ENCODE peak calls at places on chromosomes 11 and 22, in eight cellular contexts. One of them, this sample, is unnamed.

GRCh38 chr11:65424200-65425104 is 1.9 kb downstream of the NEAT1 start:
- DNase-seq in psoas muscle: peak; percentile 76
- DNase-seq in SK-N-DZ: peak; percentile 22
- DNase-seq in amniotic stem cell: no peak
- DNase-seq in fibroblast of the conjunctiva: no peak
- DNase-seq in AG10803: peak; percentile 70
- DNase-seq in SW 1271: no peak
- DNase-seq in A172: peak; percentile 63
- DNase-seq in this sample: no peak

GRCh38 chr11:76459299-76459698 is 14.5 kb downstream of the EMSY start:
- DNase-seq in A172: no peak
- DNase-seq in SW 1271: no peak
- DNase-seq in amniotic stem cell: no peak
- DNase-seq in AG10803: no peak
- DNase-seq in psoas muscle: no peak
- DNase-seq in fibroblast of the conjunctiva: no peak
- DNase-seq in SK-N-DZ: no peak
- DNase-seq in this sample: peak; percentile 10

GRCh38 chr11:78290293-78291176 is 101.8 kb downstream of the USP35 start:
- DNase-seq in psoas muscle: no peak
- DNase-seq in fibroblast of the conjunctiva: peak; percentile 80
- DNase-seq in A172: peak; percentile 8
- DNase-seq in SW 1271: no peak
- DNase-seq in SK-N-DZ: no peak
- DNase-seq in AG10803: peak; percentile 85
- DNase-seq in amniotic stem cell: no peak
- DNase-seq in this sample: peak; percentile 48

GRCh38 chr11:130369713-130370112 is 55.0 kb upstream of the ZBTB44 start:
- DNase-seq in AG10803: no peak
- DNase-seq in amniotic stem cell: no peak
- DNase-seq in psoas muscle: no peak
- DNase-seq in SW 1271: no peak
- DNase-seq in SK-N-DZ: no peak
- DNase-seq in fibroblast of the conjunctiva: no peak
- DNase-seq in A172: no peak
- DNase-seq in this sample: no peak

GRCh38 chr22:48488611-48489456 is 1338.8 kb downstream of the BRD1 start:
- DNase-seq in SK-N-DZ: no peak
- DNase-seq in AG10803: no peak
- DNase-seq in fibroblast of the conjunctiva: no peak
- DNase-seq in SW 1271: no peak
- DNase-seq in amniotic stem cell: no peak
- DNase-seq in A172: no peak
- DNase-seq in psoas muscle: no peak
- DNase-seq in this sample: peak; percentile 84

GRCh38 chr22:49962751-49963646 is 2.4 kb downstream of the PIM3 start:
- DNase-seq in SK-N-DZ: no peak
- DNase-seq in fibroblast of the conjunctiva: no peak
- DNase-seq in SW 1271: no peak
- DNase-seq in A172: no peak
- DNase-seq in amniotic stem cell: no peak
- DNase-seq in AG10803: no peak
- DNase-seq in psoas muscle: peak; percentile 74
- DNase-seq in this sample: no peak

GRCh38 chr22:49205401-49205800 is 622.3 kb downstream of the BRD1 start:
- DNase-seq in fibroblast of the conjunctiva: no peak
- DNase-seq in A172: no peak
- DNase-seq in psoas muscle: no peak
- DNase-seq in SW 1271: no peak
- DNase-seq in AG10803: no peak
- DNase-seq in amniotic stem cell: no peak
- DNase-seq in SK-N-DZ: no peak
- DNase-seq in this sample: no peak

GRCh38 chr22:36873614-36874308 is 13.0 kb downstream of the NCF4 start:
- DNase-seq in SW 1271: no peak
- DNase-seq in fibroblast of the conjunctiva: no peak
- DNase-seq in AG10803: peak; percentile 78
- DNase-seq in psoas muscle: no peak
- DNase-seq in SK-N-DZ: no peak
- DNase-seq in amniotic stem cell: peak; percentile 16
- DNase-seq in A172: peak; percentile 27
- DNase-seq in this sample: peak; percentile 85

GRCh38 chr11:31509017-31509411 is 408 bp downstream of the IMMP1L start:
- DNase-seq in SK-N-DZ: no peak
- DNase-seq in psoas muscle: no peak
- DNase-seq in SW 1271: no peak
- DNase-seq in fibroblast of the conjunctiva: no peak
- DNase-seq in AG10803: no peak
- DNase-seq in A172: no peak
- DNase-seq in amniotic stem cell: no peak
- DNase-seq in this sample: no peak

GRCh38 chr11:34546511-34547206 is 33.1 kb upstream of the ELF5 start:
- DNase-seq in fibroblast of the conjunctiva: no peak
- DNase-seq in AG10803: no peak
- DNase-seq in amniotic stem cell: no peak
- DNase-seq in psoas muscle: no peak
- DNase-seq in SK-N-DZ: no peak
- DNase-seq in SW 1271: no peak
- DNase-seq in A172: no peak
- DNase-seq in this sample: no peak

GRCh38 chr11:117579148-117579547 is 217.9 kb downstream of the DSCAML1 start:
- DNase-seq in A172: no peak
- DNase-seq in AG10803: no peak
- DNase-seq in amniotic stem cell: no peak
- DNase-seq in fibroblast of the conjunctiva: no peak
- DNase-seq in psoas muscle: no peak
- DNase-seq in SW 1271: no peak
- DNase-seq in SK-N-DZ: no peak
- DNase-seq in this sample: no peak

GRCh38 chr11:119303227-119303718 is 13.7 kb downstream of the MCAM start:
- DNase-seq in psoas muscle: no peak
- DNase-seq in SW 1271: no peak
- DNase-seq in amniotic stem cell: no peak
- DNase-seq in SK-N-DZ: no peak
- DNase-seq in AG10803: no peak
- DNase-seq in A172: no peak
- DNase-seq in fibroblast of the conjunctiva: no peak
- DNase-seq in this sample: no peak

GRCh38 chr11:36509265-36509664 is 807 bp downstream of the TRAF6 start:
- DNase-seq in A172: peak; percentile 27
- DNase-seq in SW 1271: no peak
- DNase-seq in psoas muscle: no peak
- DNase-seq in amniotic stem cell: peak; percentile 39
- DNase-seq in AG10803: peak; percentile 11
- DNase-seq in SK-N-DZ: peak; percentile 7
- DNase-seq in fibroblast of the conjunctiva: no peak
- DNase-seq in this sample: peak; percentile 21

GRCh38 chr22:50620861-50621490 is 7.0 kb downstream of the ARSA start:
- DNase-seq in SW 1271: no peak
- DNase-seq in fibroblast of the conjunctiva: no peak
- DNase-seq in SK-N-DZ: no peak
- DNase-seq in amniotic stem cell: no peak
- DNase-seq in psoas muscle: peak; percentile 62
- DNase-seq in AG10803: no peak
- DNase-seq in A172: no peak
- DNase-seq in this sample: no peak